ENCODE peak calls at places on chromosomes 13 and 19, in five cellular contexts. X is omental fat pad, S is sigmoid colon, I is fibroblast of mammary gland, W is mucosa of descending colon. O is an unnamed sample.
A peak's percentile ranks its signal among the peaks of the same experiment; 100 is the strongest.

GRCh38 chr13:94542917-94543316 is 53.0 kb downstream of the TGDS start:
- DNase-seq in X (no peak), I (no peak), S (no peak), W (no peak), O (no peak)

GRCh38 chr19:58108546-58108817 is 10.5 kb upstream of the ZSCAN18 start:
- DNase-seq in W (no peak), X (no peak), S (no peak), I (no peak), O (no peak)

GRCh38 chr19:42281175-42282035 is 12.4 kb downstream of the CIC start:
- DNase-seq in W (peak; percentile 81), S (peak; percentile 85), I (peak; percentile 38), X (no peak), O (no peak)

GRCh38 chr19:7519411-7520130 is 2.9 kb upstream of the MCOLN1 start:
- DNase-seq in S (no peak), W (no peak), X (no peak), I (no peak), O (no peak)

GRCh38 chr13:32033744-32034143 is 2.2 kb downstream of the FRY start:
- DNase-seq in X (no peak), W (no peak), S (no peak), I (no peak), O (no peak)

GRCh38 chr19:55383789-55384575 is at the start of gene TMEM238:
- DNase-seq in I (peak; percentile 64), S (peak; percentile 83), X (no peak), W (peak; percentile 88), O (no peak)

GRCh38 chr13:64371045-64371444 is 2859.1 kb downstream of the PCDH9 start:
- DNase-seq in S (no peak), W (no peak), I (no peak), X (no peak), O (no peak)

GRCh38 chr13:72637561-72637960 is 89.9 kb downstream of the MZT1 start:
- DNase-seq in X (no peak), W (no peak), S (no peak), I (no peak), O (no peak)

GRCh38 chr13:39503048-39503447 is 99.9 kb downstream of the LHFPL6 start:
- DNase-seq in S (no peak), I (no peak), X (no peak), W (no peak), O (no peak)

GRCh38 chr13:49517461-49517860 is 21.7 kb downstream of the PHF11 start:
- DNase-seq in W (no peak), S (no peak), I (peak; percentile 34), X (no peak), O (no peak)

GRCh38 chr19:18433039-18433691 is 4.8 kb downstream of the ISYNA1 start:
- DNase-seq in W (peak; percentile 80), X (no peak), I (no peak), S (peak; percentile 76), O (no peak)
- TF ChIP-seq CTCF in W (no peak), X (no peak), I (no peak), S (no peak), O (no peak)

DNA sequence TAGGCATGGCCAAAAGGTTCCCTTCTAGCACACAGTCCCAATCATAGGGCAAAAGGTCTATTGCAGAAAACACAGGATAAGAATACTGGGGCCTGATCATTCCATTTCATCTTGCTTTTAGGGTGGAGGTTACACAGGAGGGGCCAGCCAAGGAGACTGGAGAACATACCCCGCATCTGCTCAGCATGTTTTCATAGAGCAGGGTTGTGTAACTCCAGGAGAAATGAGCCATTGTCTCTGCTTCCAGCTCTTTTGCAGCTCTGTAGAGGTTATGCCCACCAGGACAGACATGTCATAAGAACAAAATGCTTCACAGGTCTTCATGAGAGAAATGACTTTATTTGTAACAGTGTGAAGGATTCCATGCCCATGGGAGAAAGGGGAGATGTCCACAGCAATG is 742.8 kb downstream of the DACH1 start:
- DNase-seq in W (no peak), I (no peak), X (no peak), S (no peak), O (no peak)
- TF ChIP-seq CTCF in W (no peak), I (no peak), X (no peak), S (no peak), O (no peak)

GRCh38 chr19:32324631-32325215 is 20.7 kb upstream of the ZNF507 start:
- DNase-seq in I (no peak), S (no peak), W (no peak), X (no peak), O (no peak)
- TF ChIP-seq CTCF in I (no peak), S (no peak), W (no peak), X (no peak), O (no peak)

DNA sequence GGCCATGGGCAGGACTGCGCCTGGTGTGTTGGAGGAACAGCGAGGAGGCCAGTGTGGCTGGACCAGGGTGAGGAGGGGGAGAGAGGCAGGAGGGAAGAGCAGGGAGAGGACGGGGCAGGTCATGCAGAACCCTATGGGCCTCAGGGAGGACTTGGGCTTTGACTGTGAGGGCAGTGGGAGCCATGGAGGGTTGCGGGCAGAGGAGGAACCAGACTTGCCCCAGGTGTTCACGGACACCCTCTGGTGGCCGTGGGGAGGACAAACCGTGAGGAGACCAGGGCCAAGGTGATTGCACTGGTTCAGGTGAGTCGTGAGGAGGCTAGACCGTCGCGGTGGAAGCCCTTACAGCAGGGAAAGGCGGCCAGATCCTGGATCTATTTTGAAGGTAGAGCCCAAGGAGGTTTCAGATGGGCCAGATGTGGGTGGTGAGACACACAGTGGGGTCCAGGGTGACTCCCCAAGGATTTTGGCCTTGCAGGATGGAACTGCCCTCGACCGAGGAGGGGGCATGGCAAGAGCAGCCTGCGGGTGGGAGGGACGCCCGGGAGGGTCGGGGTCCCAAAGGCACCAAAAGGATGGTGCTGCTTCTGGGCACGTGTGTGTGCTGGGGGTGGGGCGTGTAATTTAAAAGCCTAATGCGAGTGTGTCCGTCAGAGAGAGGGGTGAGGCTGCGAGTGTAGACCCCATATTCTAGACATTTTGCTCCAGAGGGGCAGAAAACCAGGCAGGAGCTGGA is 2.7 kb upstream of the REXO1 start:
- DNase-seq in I (no peak), S (no peak), X (no peak), W (peak; percentile 56), O (no peak)
- TF ChIP-seq CTCF in I (peak; percentile 19), S (no peak), X (no peak), W (no peak), O (no peak)

GRCh38 chr13:86608739-86609138 is 809.5 kb upstream of the SLITRK6 start:
- DNase-seq in I (no peak), W (no peak), X (no peak), S (no peak), O (no peak)
- TF ChIP-seq CTCF in I (no peak), W (no peak), X (no peak), S (no peak), O (peak; percentile 20)

DNA sequence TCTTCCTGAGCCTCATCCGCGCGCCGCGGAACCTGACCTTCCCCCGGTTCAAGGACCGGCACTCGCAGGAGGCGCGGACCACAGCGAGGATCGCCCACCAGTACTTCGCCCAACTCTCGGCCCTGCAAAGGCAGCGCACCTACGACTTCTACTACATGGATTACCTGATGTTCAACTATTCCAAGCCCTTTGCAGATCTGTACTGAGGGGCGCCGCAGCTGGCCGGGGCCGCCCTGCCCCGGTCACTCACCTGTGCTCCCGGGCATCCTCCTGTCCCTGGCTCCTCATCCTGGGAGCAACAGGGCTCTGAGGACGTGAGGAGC is 23.9 kb upstream of the KCTD15 start:
- DNase-seq in W (no peak), S (no peak), X (no peak), I (no peak), O (no peak)
- TF ChIP-seq CTCF in W (no peak), S (no peak), X (no peak), I (no peak), O (no peak)

DNA sequence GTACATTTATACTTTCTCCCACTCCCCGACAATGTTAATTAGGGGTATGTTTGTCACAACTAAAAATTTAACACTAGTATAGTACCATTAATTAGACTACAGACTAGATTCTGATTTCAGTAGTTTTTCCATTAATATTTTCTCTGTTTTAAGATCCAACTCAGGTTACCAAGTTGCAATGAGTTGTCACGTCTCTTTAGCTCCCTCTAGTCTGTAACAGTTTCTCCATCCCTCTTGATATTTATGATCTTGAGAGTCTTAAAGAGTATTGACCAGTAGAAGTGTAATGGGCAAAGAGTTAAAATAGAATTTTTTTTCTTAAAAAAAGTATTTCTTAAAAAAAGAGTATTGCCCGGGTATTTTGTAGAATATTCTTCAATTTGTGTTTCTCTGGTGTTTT is 598.1 kb downstream of the TBC1D4 start:
- DNase-seq in X (no peak), S (no peak), I (peak; percentile 25), W (no peak), O (no peak)
- TF ChIP-seq CTCF in X (no peak), S (no peak), I (peak; percentile 24), W (no peak), O (peak; percentile 14)

O was measured in D721Med.